ENCODE peak calls at places on chromosomes 16 and 17, in four cellular contexts. P, M, K and Z are unnamed samples.

GRCh38 chr17:66549731-66550207 is 247.4 kb downstream of the PRKCA start:
- DNase-seq in M (peak; percentile 86), K (no peak), P (no peak), Z (no peak)

GRCh38 chr17:34542700-34543336 is 36.6 kb upstream of the TMEM132E start:
- DNase-seq in M (peak; percentile 3), P (no peak), K (no peak), Z (no peak)

GRCh38 chr16:55868980-55869379 is 6.2 kb downstream of the CES5A start:
- DNase-seq in P (no peak), M (no peak), K (no peak), Z (no peak)

GRCh38 chr17:74987909-74988711 is 678 bp downstream of the CDR2L start:
- DNase-seq in M (peak; percentile 69), K (peak; percentile 87), P (peak; percentile 80), Z (peak; percentile 93)

GRCh38 chr17:13833921-13834320 is 232.2 kb upstream of the HS3ST3A1 start:
- DNase-seq in M (no peak), P (no peak), K (no peak), Z (no peak)

GRCh38 chr17:1972429-1973160 is 52.5 kb downstream of the RTN4RL1 start:
- DNase-seq in M (no peak), K (peak; percentile 77), P (no peak), Z (no peak)

GRCh38 chr17:81254955-81255717 is 16.0 kb downstream of the NDUFAF8 start:
- DNase-seq in P (peak; percentile 63), K (peak; percentile 97), M (no peak), Z (peak; percentile 85)

GRCh38 chr16:21524068-21524751 is 75.2 kb upstream of the METTL9 start:
- DNase-seq in K (no peak), P (no peak), M (no peak), Z (no peak)

GRCh38 chr16:84414789-84415326 is 46.5 kb downstream of the ATP2C2 start:
- DNase-seq in M (no peak), K (no peak), P (no peak), Z (no peak)

GRCh38 chr16:9092963-9093477 is 1.6 kb downstream of the HAPSTR1 start:
- DNase-seq in M (peak; percentile 39), P (no peak), K (peak; percentile 67), Z (no peak)

GRCh38 chr17:35746956-35747355 is 6.1 kb downstream of the GAS2L2 start:
- DNase-seq in P (no peak), K (no peak), M (no peak), Z (no peak)

GRCh38 chr16:57704905-57705852 is 10.6 kb downstream of the DRC7 start:
- DNase-seq in K (no peak), M (no peak), P (no peak), Z (peak; percentile 22)

GRCh38 chr16:49345829-49346228 is 27.8 kb upstream of the C16orf78 start:
- DNase-seq in P (no peak), K (no peak), M (no peak), Z (no peak)

GRCh38 chr16:8229011-8229520 is 361.2 kb downstream of the TMEM114 start:
- DNase-seq in M (no peak), K (no peak), P (no peak), Z (no peak)

GRCh38 chr16:56246051-56246817 is 54.9 kb downstream of the GNAO1 start:
- DNase-seq in M (peak; percentile 99), P (peak; percentile 55), K (no peak), Z (no peak)

GRCh38 chr17:73194514-73195222 is 1.8 kb downstream of the COG1 start:
- DNase-seq in P (no peak), M (peak; percentile 25), K (no peak), Z (no peak)

GRCh38 chr17:12133183-12133582 is 112.5 kb downstream of the MAP2K4 start:
- DNase-seq in P (no peak), M (peak; percentile 26), K (no peak), Z (no peak)

GRCh38 chr17:79655672-79656290 is 44.9 kb upstream of the RBFOX3 start:
- DNase-seq in K (no peak), P (peak; percentile 2), M (no peak), Z (peak; percentile 52)

GRCh38 chr17:49823614-49824013 is 24.3 kb downstream of the TAC4 start:
- DNase-seq in P (no peak), K (no peak), M (peak; percentile 53), Z (no peak)

GRCh38 chr16:57941016-57941656 is 29.8 kb downstream of the CNGB1 start:
- DNase-seq in K (peak; percentile 90), M (peak; percentile 80), P (peak; percentile 78), Z (no peak)

GRCh38 chr16:77183137-77183536 is 7.9 kb upstream of the MON1B start:
- DNase-seq in K (no peak), P (no peak), M (peak; percentile 41), Z (no peak)